ENCODE peak calls at places on chromosomes 5 and 9, in four cellular contexts. U, M, H and V are unnamed samples.

GRCh38 chr9:115653231-115653630 is 500.4 kb upstream of the PAPPA start:
- DNase-seq in M (no peak), U (no peak), H (no peak), V (no peak)

GRCh38 chr9:35814106-35814840 is 569 bp downstream of the HINT2 start:
- DNase-seq in U (peak; percentile 48), M (no peak), H (peak; percentile 55), V (peak; percentile 69)

GRCh38 chr5:135913713-135914626 is 18.3 kb upstream of the IL9 start:
- DNase-seq in U (no peak), M (no peak), H (no peak), V (no peak)

GRCh38 chr5:124980174-124980941 is 233.9 kb upstream of the ZNF608 start:
- DNase-seq in H (peak; percentile 10), M (no peak), U (no peak), V (no peak)

GRCh38 chr9:84057662-84058061 is 77.1 kb downstream of the RMI1 start:
- DNase-seq in M (no peak), U (no peak), H (no peak), V (no peak)

GRCh38 chr5:179794171-179794570 is 385 bp downstream of the LTC4S start:
- DNase-seq in H (no peak), U (no peak), M (no peak), V (peak; percentile 42)

GRCh38 chr9:111621895-111622480 is 9.1 kb upstream of the DNAJC25 start:
- DNase-seq in H (peak; percentile 18), M (no peak), U (no peak), V (no peak)

GRCh38 chr9:113221800-113222481 is 597 bp downstream of the SLC31A1 start:
- DNase-seq in M (no peak), U (no peak), H (no peak), V (no peak)

GRCh38 chr5:129852747-129853352 is 51.4 kb upstream of the CHSY3 start:
- DNase-seq in H (peak; percentile 61), U (peak; percentile 81), M (peak; percentile 61), V (peak; percentile 69)

GRCh38 chr5:54344653-54345052 is 34.3 kb upstream of the ARL15 start:
- DNase-seq in U (no peak), M (no peak), H (no peak), V (no peak)

GRCh38 chr9:108535526-108535925 is 320.3 kb downstream of the ACTL7B start:
- DNase-seq in H (no peak), M (no peak), U (no peak), V (no peak)

GRCh38 chr9:130806388-130806716 is 28.7 kb upstream of the ABL1 start:
- DNase-seq in M (no peak), U (no peak), H (no peak), V (no peak)

GRCh38 chr5:170143091-170143490 is 37.4 kb downstream of the FOXI1 start:
- DNase-seq in H (no peak), M (no peak), U (no peak), V (no peak)

GRCh38 chr5:151699071-151699901 is 12.6 kb upstream of the SPARC start:
- DNase-seq in M (no peak), U (peak; percentile 97), H (no peak), V (peak; percentile 75)